ENCODE peak calls at places on chromosomes 13 and 19, in six cellular contexts. C is OCI-LY7, Z is progenitor cell of endocrine pancreas, Q is colonic mucosa, F is endothelial cell of umbilical vein, J is cardiac fibroblast. O is an unnamed sample.

GRCh38 chr19:35549174-35549788 is 3.9 kb downstream of the TMEM147 start:
- DNase-seq in C (peak; percentile 82), F (peak; percentile 48), Z (peak; percentile 43), J (peak; percentile 78), Q (peak; percentile 68), O (peak; percentile 83)

GRCh38 chr19:8367327-8368001 is 3.5 kb downstream of the ANGPTL4 start:
- DNase-seq in C (no peak), Z (no peak), J (peak; percentile 97), Q (peak; percentile 79), F (peak; percentile 96), O (no peak)

GRCh38 chr13:112781881-112782361 is 92.1 kb downstream of the ATP11A start:
- DNase-seq in Q (no peak), Z (no peak), C (no peak), F (peak; percentile 68), J (no peak), O (no peak)

GRCh38 chr13:45995245-45995644 is 57.3 kb downstream of the ZC3H13 start:
- DNase-seq in F (no peak), Z (no peak), C (no peak), J (no peak), Q (no peak), O (no peak)

GRCh38 chr19:674282-675151 is 1.7 kb upstream of the FSTL3 start:
- DNase-seq in F (no peak), C (no peak), Z (no peak), J (no peak), Q (no peak), O (no peak)

GRCh38 chr19:23980805-23981204 is 66.1 kb downstream of the ZNF726 start:
- DNase-seq in Z (no peak), Q (no peak), C (no peak), F (no peak), J (no peak), O (no peak)

GRCh38 chr19:6718741-6719539 is 1.5 kb downstream of the C3 start:
- DNase-seq in Q (no peak), Z (no peak), C (peak; percentile 86), F (no peak), J (peak; percentile 71), O (peak; percentile 71)

GRCh38 chr13:49936943-49937273 is 768 bp upstream of the SPRYD7 start:
- DNase-seq in F (no peak), J (no peak), Z (no peak), Q (no peak), C (no peak), O (no peak)

GRCh38 chr19:16337809-16338469 is 13.3 kb downstream of the KLF2 start:
- DNase-seq in Q (no peak), Z (no peak), J (no peak), F (no peak), C (no peak), O (peak; percentile 32)

GRCh38 chr19:46499692-46500091 is 4.0 kb upstream of the PNMA8B start:
- DNase-seq in Q (no peak), F (no peak), Z (no peak), C (no peak), J (no peak), O (no peak)

DNA sequence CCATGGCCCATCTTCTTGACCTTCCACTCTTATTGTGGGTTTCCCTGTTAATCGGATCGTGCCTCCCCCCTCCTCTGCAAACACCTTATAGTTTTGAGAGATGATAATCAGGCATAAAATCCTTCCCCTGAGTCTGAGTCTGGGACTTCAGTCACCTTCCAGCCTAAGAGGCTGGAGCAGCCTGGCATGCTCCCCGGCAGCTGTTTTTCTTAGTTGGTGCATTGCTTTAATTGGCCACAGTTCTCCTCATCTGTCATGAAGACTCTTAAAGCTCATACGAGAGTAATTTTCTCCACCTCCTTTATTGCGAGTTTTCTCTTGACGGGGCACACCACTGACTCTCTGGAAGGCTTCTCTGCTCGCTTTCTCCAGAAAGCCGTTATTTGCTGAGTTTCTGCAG is 310.4 kb downstream of the ATP8A2 start:
- DNase-seq in J (no peak), Q (no peak), F (no peak), C (no peak), Z (no peak), O (no peak)
- TF ChIP-seq CTCF in J (no peak), Q (no peak), F (no peak), C (no peak), Z (no peak), O (no peak)

GRCh38 chr13:19958119-19959111 is at the start of gene ZMYM2:
- DNase-seq in Q (peak; percentile 99), F (peak; percentile 97), Z (peak; percentile 99), C (peak; percentile 96), J (peak; percentile 96), O (peak; percentile 99)

GRCh38 chr13:19960673-19961015 is 2.1 kb downstream of the ZMYM2 start:
- DNase-seq in Z (no peak), F (no peak), J (peak; percentile 18), Q (no peak), C (no peak), O (no peak)

GRCh38 chr13:19961484-19961883 is 3.0 kb downstream of the ZMYM2 start:
- DNase-seq in J (peak; percentile 5), Q (no peak), C (no peak), F (no peak), Z (no peak), O (no peak)

GRCh38 chr13:19959141-19959830 is 759 bp downstream of the ZMYM2 start:
- DNase-seq in Q (peak; percentile 63), F (peak; percentile 65), Z (peak; percentile 39), J (peak; percentile 52), C (peak; percentile 73), O (peak; percentile 60)

GRCh38 chr13:19959831-19960672 is 1.5 kb downstream of the ZMYM2 start:
- DNase-seq in Z (peak; percentile 61), C (peak; percentile 94), J (peak; percentile 90), Q (peak; percentile 87), F (peak; percentile 91), O (peak; percentile 67)
- TF ChIP-seq CTCF in Z (peak; percentile 83), C (peak; percentile 86), J (peak; percentile 94), Q (peak; percentile 90), F (peak; percentile 75), O (peak; percentile 59)

GRCh38 chr19:15025237-15025636 is 24.0 kb upstream of the CASP14 start:
- DNase-seq in Q (no peak), C (peak; percentile 38), Z (no peak), F (no peak), J (peak; percentile 4), O (peak; percentile 44)
- TF ChIP-seq CTCF in Q (no peak), C (peak; percentile 67), Z (no peak), F (peak; percentile 3), J (no peak), O (peak; percentile 12)

DNA sequence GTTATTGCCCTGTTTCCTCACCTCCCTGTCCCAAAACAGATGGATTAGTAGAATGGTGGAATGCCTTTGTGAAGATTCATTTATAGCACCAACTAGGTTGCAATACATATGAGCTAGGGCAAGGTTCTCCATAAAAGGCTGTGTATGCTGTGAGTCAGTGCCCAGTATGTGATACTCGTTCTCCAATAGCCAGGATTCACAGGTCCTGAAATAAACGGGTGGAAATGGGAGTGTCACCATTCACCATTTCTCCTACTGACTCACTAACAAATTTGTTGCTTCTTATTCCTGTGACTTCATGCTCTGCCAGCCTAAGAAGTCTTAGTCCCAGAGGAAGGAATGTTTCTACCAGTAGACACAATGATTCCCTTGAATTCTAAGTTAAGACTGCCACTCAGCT is 1745.4 kb downstream of the SLITRK1 start:
- DNase-seq in Z (no peak), C (no peak), Q (no peak), J (no peak), F (no peak), O (no peak)
- TF ChIP-seq CTCF in Z (no peak), C (no peak), Q (no peak), J (no peak), F (no peak), O (no peak)

DNA sequence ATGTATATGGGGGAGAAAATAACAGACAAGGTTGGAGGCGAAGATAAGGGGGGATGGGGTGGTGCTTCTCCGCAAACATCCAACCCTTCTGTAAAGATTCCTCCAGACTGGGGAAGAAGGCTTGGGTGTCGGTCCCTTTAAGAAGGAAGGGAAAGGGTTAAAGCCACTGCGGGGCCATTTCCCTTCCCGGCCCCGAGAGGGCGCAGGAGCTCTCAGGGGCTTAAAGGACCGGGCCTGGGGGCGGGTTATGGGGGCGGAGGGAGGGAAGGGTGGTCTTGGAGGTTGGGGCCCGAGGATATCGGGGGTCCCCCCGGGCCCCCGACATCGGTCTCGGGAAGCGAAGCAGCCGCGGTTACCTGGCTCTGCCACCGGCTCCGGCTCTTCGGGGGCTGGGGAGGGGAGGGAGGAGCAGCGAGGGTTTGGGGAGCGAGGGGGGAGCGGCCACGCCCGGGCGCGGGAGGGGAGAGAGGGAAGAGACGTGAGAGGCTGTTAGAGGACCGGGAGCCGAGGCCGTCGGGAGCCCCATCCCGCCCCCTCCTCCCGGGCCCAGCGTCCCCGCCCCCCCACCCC is 2.8 kb downstream of the TNNT1 start:
- DNase-seq in C (peak; percentile 66), F (no peak), Z (no peak), J (peak; percentile 25), Q (peak; percentile 33), O (peak; percentile 79)
- TF ChIP-seq CTCF in C (peak; percentile 85), F (peak; percentile 55), Z (peak; percentile 55), J (peak; percentile 66), Q (peak; percentile 23), O (peak; percentile 41)